ENCODE peak calls at places on chromosomes 1 and 21, in eight cellular contexts. N is breast epithelium, T is kidney epithelial cell, E is colonic mucosa, C is GM06990, S is upper lobe of left lung, V is fibroblast of mammary gland, Z is progenitor cell of endocrine pancreas. B is an unnamed sample.

GRCh38 chr1:50023292-50024159 is at the start of gene AGBL4:
- DNase-seq in N (peak), Z (peak), V (peak), S (peak), T (no peak), E (peak), C (no peak), B (no peak)

GRCh38 chr1:3759800-3760199 is 7.5 kb downstream of the CCDC27 start:
- DNase-seq in V (no peak), N (no peak), T (no peak), C (no peak), Z (no peak), S (no peak), E (no peak), B (no peak)

GRCh38 chr1:159508951-159509350 is 26.9 kb downstream of the OR10J5 start:
- DNase-seq in S (no peak), C (no peak), T (no peak), V (no peak), N (no peak), Z (no peak), E (no peak), B (no peak)

GRCh38 chr1:27322569-27323116 is 680 bp downstream of the TMEM222 start:
- DNase-seq in C (no peak), S (no peak), T (no peak), V (no peak), N (no peak), Z (no peak), E (no peak), B (no peak)

GRCh38 chr1:13943055-13943454 is 243.1 kb downstream of the PRDM2 start:
- DNase-seq in Z (no peak), N (no peak), V (no peak), S (no peak), T (no peak), E (no peak), C (no peak), B (no peak)

GRCh38 chr1:203202431-203203245 is 16.1 kb upstream of the CHI3L1 start:
- DNase-seq in Z (no peak), T (no peak), E (peak), N (no peak), S (no peak), V (peak), C (no peak), B (no peak)

GRCh38 chr1:117645343-117645742 is 39.5 kb downstream of the TENT5C start:
- DNase-seq in S (no peak), C (no peak), E (no peak), Z (no peak), V (no peak), T (no peak), N (no peak), B (no peak)

GRCh38 chr1:248858096-248858890 is 592 bp downstream of the ZNF692 start:
- DNase-seq in Z (peak), C (peak), S (peak), V (peak), T (no peak), E (peak), N (peak), B (peak)

GRCh38 chr1:110548381-110548780 is 29.4 kb upstream of the KCNA10 start:
- DNase-seq in N (no peak), S (no peak), C (no peak), V (no peak), T (no peak), Z (peak), E (no peak), B (no peak)

GRCh38 chr1:36322786-36323635 is 434 bp downstream of the EVA1B start:
- DNase-seq in V (peak), E (peak), T (no peak), S (peak), Z (no peak), C (peak), N (no peak), B (peak)

GRCh38 chr1:41664861-41665640 is 180.6 kb upstream of the EDN2 start:
- DNase-seq in N (peak), S (no peak), C (no peak), V (peak), Z (no peak), T (peak), E (no peak), B (no peak)

GRCh38 chr1:185249563-185249962 is 67.5 kb downstream of the IVNS1ABP start:
- DNase-seq in Z (no peak), V (no peak), S (no peak), C (no peak), T (no peak), N (no peak), E (no peak), B (no peak)

GRCh38 chr1:67429011-67429527 is 1.1 kb downstream of the SERBP1 start:
- DNase-seq in V (peak), E (peak), Z (no peak), N (no peak), T (no peak), S (no peak), C (no peak), B (no peak)

GRCh38 chr21:41993744-41994143 is 16.4 kb downstream of the ZBTB21 start:
- DNase-seq in C (no peak), V (peak), T (no peak), E (no peak), N (no peak), Z (no peak), S (no peak), B (no peak)

GRCh38 chr1:229758101-229759036 is 132.3 kb downstream of the URB2 start:
- DNase-seq in C (no peak), T (peak), V (no peak), Z (no peak), S (no peak), N (no peak), E (no peak), B (no peak)

GRCh38 chr21:37005548-37006242 is 807 bp upstream of the RIPPLY3 start:
- DNase-seq in C (no peak), Z (no peak), V (no peak), E (no peak), N (no peak), T (no peak), S (peak), B (no peak)

GRCh38 chr1:94542088-94542671 is 621 bp upstream of the F3 start:
- DNase-seq in N (no peak), E (peak), C (no peak), V (peak), Z (no peak), T (no peak), S (peak), B (no peak)

GRCh38 chr1:68207129-68207689 is 25.1 kb downstream of the WLS start:
- DNase-seq in S (no peak), E (no peak), Z (no peak), V (peak), N (no peak), C (no peak), T (no peak), B (no peak)

GRCh38 chr1:18670267-18670910 is 39.7 kb downstream of the PAX7 start:
- DNase-seq in N (no peak), C (no peak), V (no peak), Z (no peak), S (peak), T (no peak), E (no peak), B (no peak)

GRCh38 chr1:27605796-27606707 is 2.1 kb upstream of the AHDC1 start:
- DNase-seq in V (peak), Z (peak), T (no peak), E (peak), N (no peak), C (no peak), S (no peak), B (no peak)

GRCh38 chr1:245797592-245798366 is 643.0 kb downstream of the KIF26B start:
- DNase-seq in S (peak), E (no peak), C (no peak), N (no peak), V (peak), Z (no peak), T (no peak), B (no peak)

GRCh38 chr1:164440222-164440621 is 118.8 kb upstream of the PBX1 start:
- DNase-seq in S (no peak), C (no peak), N (no peak), E (no peak), V (peak), Z (no peak), T (no peak), B (no peak)

GRCh38 chr1:207032528-207033017 is at the start of gene C1orf116:
- DNase-seq in N (peak), T (no peak), E (peak), C (no peak), V (no peak), Z (peak), S (no peak), B (no peak)

GRCh38 chr1:182575540-182576149 is 13.4 kb downstream of the RNASEL start:
- DNase-seq in N (no peak), Z (no peak), V (peak), C (no peak), T (no peak), E (peak), S (no peak), B (no peak)

GRCh38 chr1:229664133-229664689 is 38.2 kb downstream of the URB2 start:
- DNase-seq in C (peak), E (no peak), V (peak), Z (no peak), N (no peak), T (no peak), S (no peak), B (peak)

GRCh38 chr1:246728311-246728710 is 4.1 kb downstream of the SCCPDH start:
- DNase-seq in Z (no peak), S (no peak), V (no peak), E (no peak), N (no peak), T (peak), C (no peak), B (no peak)

GRCh38 chr1:168088511-168089325 is 48.0 kb downstream of the GPR161 start:
- DNase-seq in Z (no peak), E (peak), C (no peak), T (no peak), S (no peak), V (no peak), N (no peak), B (no peak)

GRCh38 chr1:225626698-225627097 is 26.2 kb downstream of the ENAH start:
- DNase-seq in N (no peak), V (peak), E (no peak), Z (no peak), S (no peak), C (no peak), T (no peak), B (no peak)

GRCh38 chr1:58618303-58618702 is 41.3 kb upstream of the TACSTD2 start:
- DNase-seq in C (no peak), E (no peak), V (peak), N (peak), S (no peak), Z (no peak), T (peak), B (no peak)

GRCh38 chr1:119987689-119988088 is 81.8 kb downstream of the NOTCH2 start:
- DNase-seq in E (no peak), N (no peak), V (no peak), T (no peak), S (no peak), Z (no peak), C (no peak), B (no peak)

GRCh38 chr1:10113501-10113900 is 80.7 kb downstream of the UBE4B start:
- DNase-seq in N (no peak), S (peak), V (no peak), Z (no peak), T (no peak), E (no peak), C (no peak), B (no peak)
- TF ChIP-seq CTCF in N (no peak), S (no peak), V (no peak), Z (no peak), T (no peak), E (no peak), C (no peak), B (no peak)

GRCh38 chr21:34613679-34614442 is 1.1 kb downstream of the RCAN1 start:
- DNase-seq in T (no peak), E (no peak), Z (no peak), V (peak), N (no peak), S (no peak), C (no peak), B (no peak)
- TF ChIP-seq CTCF in T (no peak), E (no peak), Z (no peak), V (no peak), N (no peak), S (no peak), C (no peak), B (no peak)

DNA sequence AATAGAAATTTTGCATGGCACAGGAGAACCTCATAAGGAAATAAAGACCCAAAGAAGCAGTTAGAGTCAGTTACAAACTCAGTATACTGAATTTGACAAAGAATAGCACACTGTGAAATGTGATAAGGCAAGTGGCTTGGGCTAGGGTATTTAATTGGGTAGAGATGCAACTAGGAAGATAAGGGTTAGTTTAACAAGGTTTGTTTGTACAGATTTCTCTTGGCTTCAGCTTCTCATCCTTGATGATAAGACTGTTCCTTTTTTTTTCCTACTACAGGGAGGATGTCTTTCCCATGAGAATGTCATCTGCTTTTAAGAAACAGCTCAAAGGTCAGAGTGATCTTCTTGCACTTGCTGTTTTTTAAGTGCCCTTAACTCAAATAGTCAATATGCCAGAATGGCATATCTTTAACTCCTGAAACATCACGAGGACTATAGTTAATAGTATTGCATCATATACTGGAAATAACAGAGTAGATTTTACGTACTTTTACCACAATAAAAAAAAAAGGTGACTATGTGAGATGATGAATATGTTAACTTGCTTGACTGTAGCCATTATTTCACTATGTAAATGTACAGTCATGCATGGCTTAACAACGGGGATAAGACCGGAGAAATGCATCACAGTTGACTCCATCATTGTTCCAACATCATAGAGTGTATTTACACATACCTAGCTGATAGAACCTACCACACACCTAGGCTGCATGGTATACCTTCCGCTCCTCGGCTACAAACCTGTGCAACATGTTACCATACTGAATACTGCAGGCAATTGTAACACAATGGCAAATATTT is 9.2 kb upstream of the TRAF3IP3 start:
- DNase-seq in V (peak), N (no peak), T (no peak), S (no peak), Z (no peak), C (no peak), E (no peak), B (no peak)
- TF ChIP-seq CTCF in V (no peak), N (no peak), T (no peak), S (no peak), Z (no peak), C (no peak), E (no peak), B (no peak)

DNA sequence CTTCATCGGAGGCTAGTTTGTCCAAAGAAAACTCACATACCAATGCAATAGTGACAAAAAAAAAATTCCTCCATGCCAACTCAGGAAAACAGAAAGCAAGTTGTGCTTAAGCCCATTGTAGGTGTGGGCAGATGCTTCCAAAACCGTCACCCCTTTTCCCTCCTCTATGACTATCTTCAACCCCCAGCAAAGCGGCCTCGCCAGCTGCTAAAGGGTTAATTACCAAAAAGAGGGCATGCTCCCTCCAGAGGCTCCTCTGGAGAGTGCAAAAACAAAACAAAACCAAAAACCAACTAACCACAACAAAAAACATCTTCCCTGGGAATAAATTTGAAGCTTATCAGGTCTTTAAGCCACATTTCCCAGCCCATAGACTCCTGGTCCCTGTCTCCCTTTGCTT is 1.2 kb downstream of the LMOD1 start:
- DNase-seq in N (no peak), V (no peak), C (no peak), Z (no peak), E (no peak), S (no peak), T (no peak), B (no peak)
- TF ChIP-seq CTCF in N (peak), V (peak), C (peak), Z (peak), E (no peak), S (no peak), T (peak), B (no peak)

GRCh38 chr1:232793944-232794343 is 11.3 kb upstream of the MAP10 start:
- DNase-seq in T (peak), V (peak), C (no peak), E (peak), Z (no peak), S (no peak), N (no peak), B (no peak)
- TF ChIP-seq CTCF in T (peak), V (peak), C (peak), E (no peak), Z (no peak), S (no peak), N (no peak), B (no peak)

DNA sequence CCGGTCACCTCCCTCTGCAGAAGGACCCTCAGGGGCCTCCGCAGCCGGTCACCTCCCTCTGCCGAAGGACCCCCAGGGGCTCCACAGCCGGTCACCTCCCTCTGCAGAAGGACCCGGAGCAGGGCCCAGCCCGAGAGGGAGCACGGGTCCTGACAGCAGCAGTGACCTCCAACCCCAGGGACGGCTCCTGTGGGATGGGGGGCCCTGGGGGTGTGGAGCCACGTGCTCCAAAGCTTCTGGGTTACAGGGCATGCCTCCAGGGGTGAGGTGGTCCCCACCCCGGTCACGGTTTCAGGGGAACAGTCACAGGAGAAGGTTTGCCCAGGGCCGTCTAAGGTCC is 40.3 kb downstream of the SLC19A1 start:
- DNase-seq in S (peak), V (no peak), Z (no peak), N (no peak), T (no peak), E (no peak), C (no peak), B (no peak)
- TF ChIP-seq CTCF in S (no peak), V (no peak), Z (no peak), N (no peak), T (no peak), E (no peak), C (no peak), B (no peak)

GRCh38 chr1:209732725-209733124 is 23.1 kb upstream of the TRAF3IP3 start:
- DNase-seq in S (no peak), C (no peak), N (no peak), V (peak), T (no peak), E (no peak), Z (no peak), B (no peak)
- TF ChIP-seq CTCF in S (no peak), C (no peak), N (no peak), V (no peak), T (no peak), E (no peak), Z (no peak), B (no peak)

DNA sequence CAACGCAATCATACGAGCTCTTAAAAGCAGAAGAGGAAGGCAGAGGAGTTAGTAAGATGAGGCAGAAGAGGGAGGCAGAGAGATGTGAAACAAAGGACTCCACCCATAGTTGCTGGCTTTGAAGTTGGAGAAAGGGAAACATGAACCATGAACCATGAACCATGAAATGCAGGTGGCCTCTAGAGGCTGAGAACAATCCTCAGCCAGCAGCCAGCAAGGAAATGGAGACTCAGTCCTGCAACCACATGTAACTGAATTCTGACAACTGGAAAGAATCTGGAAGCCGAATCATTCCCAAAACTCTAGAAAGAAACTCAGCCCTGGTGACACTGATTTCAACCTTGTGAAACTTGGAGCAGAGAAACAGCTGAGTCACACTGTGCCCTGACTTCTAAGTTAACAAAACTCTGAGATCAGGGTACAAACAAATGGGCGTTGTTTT is 10.1 kb downstream of the DIPK1A start:
- DNase-seq in S (no peak), V (peak), N (no peak), E (peak), T (no peak), C (peak), Z (no peak), B (no peak)
- TF ChIP-seq CTCF in S (no peak), V (no peak), N (no peak), E (no peak), T (no peak), C (peak), Z (no peak), B (no peak)